ENCODE peak calls at places on chromosome 11, in ten cellular contexts. One of them, this sample, is unnamed.

GRCh38 chr11:133811850-133812685 is 33.2 kb downstream of the SPATA19 start:
- ATAC-seq in heart left ventricle: no peak
- ATAC-seq in WTC11: peak
- ATAC-seq in activated CD8-positive, alpha-beta memory T cell treated with anti-CD3 and anti-CD28 coated beads, Interleukin-2, amount 10 ng/mL, durations not matched to agents 7 days and 5 days: no peak
- ATAC-seq in RWPE2: no peak
- ATAC-seq in GM12878: no peak
- ATAC-seq in activated CD4-positive, alpha-beta T cell treated with anti-CD3 and anti-CD28 coated beads for 36 hours: no peak
- ATAC-seq in Right ventricle myocardium superior: no peak
- ATAC-seq in PC-3: no peak
- ATAC-seq in left cardiac atrium: no peak
- ATAC-seq in this sample: no peak

GRCh38 chr11:57394203-57394602 is 3.8 kb upstream of the PRG2 start:
- ATAC-seq in activated CD8-positive, alpha-beta memory T cell treated with anti-CD3 and anti-CD28 coated beads, Interleukin-2, amount 10 ng/mL, durations not matched to agents 7 days and 5 days: no peak
- ATAC-seq in heart left ventricle: no peak
- ATAC-seq in WTC11: no peak
- ATAC-seq in GM12878: no peak
- ATAC-seq in activated CD4-positive, alpha-beta T cell treated with anti-CD3 and anti-CD28 coated beads for 36 hours: no peak
- ATAC-seq in RWPE2: no peak
- ATAC-seq in PC-3: no peak
- ATAC-seq in Right ventricle myocardium superior: no peak
- ATAC-seq in left cardiac atrium: no peak
- ATAC-seq in this sample: no peak

GRCh38 chr11:130485983-130486970 is 37.8 kb downstream of the ADAMTS15 start:
- ATAC-seq in WTC11: peak
- ATAC-seq in Right ventricle myocardium superior: no peak
- ATAC-seq in GM12878: no peak
- ATAC-seq in heart left ventricle: no peak
- ATAC-seq in PC-3: no peak
- ATAC-seq in RWPE2: no peak
- ATAC-seq in left cardiac atrium: peak
- ATAC-seq in activated CD8-positive, alpha-beta memory T cell treated with anti-CD3 and anti-CD28 coated beads, Interleukin-2, amount 10 ng/mL, durations not matched to agents 7 days and 5 days: no peak
- ATAC-seq in activated CD4-positive, alpha-beta T cell treated with anti-CD3 and anti-CD28 coated beads for 36 hours: no peak
- ATAC-seq in this sample: no peak

GRCh38 chr11:954392-955144 is 28.9 kb downstream of the AP2A2 start:
- ATAC-seq in activated CD4-positive, alpha-beta T cell treated with anti-CD3 and anti-CD28 coated beads for 36 hours: no peak
- ATAC-seq in WTC11: no peak
- ATAC-seq in GM12878: no peak
- ATAC-seq in left cardiac atrium: no peak
- ATAC-seq in PC-3: peak
- ATAC-seq in heart left ventricle: no peak
- ATAC-seq in activated CD8-positive, alpha-beta memory T cell treated with anti-CD3 and anti-CD28 coated beads, Interleukin-2, amount 10 ng/mL, durations not matched to agents 7 days and 5 days: no peak
- ATAC-seq in Right ventricle myocardium superior: no peak
- ATAC-seq in RWPE2: no peak
- ATAC-seq in this sample: no peak

GRCh38 chr11:66651011-66651410 is 12.5 kb downstream of the RBM4 start:
- ATAC-seq in RWPE2: peak
- ATAC-seq in PC-3: peak
- ATAC-seq in heart left ventricle: no peak
- ATAC-seq in activated CD4-positive, alpha-beta T cell treated with anti-CD3 and anti-CD28 coated beads for 36 hours: peak
- ATAC-seq in GM12878: peak
- ATAC-seq in WTC11: no peak
- ATAC-seq in activated CD8-positive, alpha-beta memory T cell treated with anti-CD3 and anti-CD28 coated beads, Interleukin-2, amount 10 ng/mL, durations not matched to agents 7 days and 5 days: no peak
- ATAC-seq in Right ventricle myocardium superior: no peak
- ATAC-seq in left cardiac atrium: no peak
- ATAC-seq in this sample: peak

GRCh38 chr11:110866081-110866480 is 153.8 kb upstream of the ARHGAP20 start:
- ATAC-seq in heart left ventricle: no peak
- ATAC-seq in PC-3: no peak
- ATAC-seq in activated CD4-positive, alpha-beta T cell treated with anti-CD3 and anti-CD28 coated beads for 36 hours: no peak
- ATAC-seq in left cardiac atrium: no peak
- ATAC-seq in GM12878: no peak
- ATAC-seq in RWPE2: no peak
- ATAC-seq in WTC11: no peak
- ATAC-seq in activated CD8-positive, alpha-beta memory T cell treated with anti-CD3 and anti-CD28 coated beads, Interleukin-2, amount 10 ng/mL, durations not matched to agents 7 days and 5 days: no peak
- ATAC-seq in Right ventricle myocardium superior: no peak
- ATAC-seq in this sample: no peak

GRCh38 chr11:93490996-93491618 is 52.1 kb downstream of the SMCO4 start:
- ATAC-seq in Right ventricle myocardium superior: no peak
- ATAC-seq in PC-3: no peak
- ATAC-seq in activated CD4-positive, alpha-beta T cell treated with anti-CD3 and anti-CD28 coated beads for 36 hours: no peak
- ATAC-seq in RWPE2: no peak
- ATAC-seq in GM12878: no peak
- ATAC-seq in activated CD8-positive, alpha-beta memory T cell treated with anti-CD3 and anti-CD28 coated beads, Interleukin-2, amount 10 ng/mL, durations not matched to agents 7 days and 5 days: no peak
- ATAC-seq in WTC11: peak
- ATAC-seq in heart left ventricle: no peak
- ATAC-seq in left cardiac atrium: no peak
- ATAC-seq in this sample: no peak

GRCh38 chr11:133215529-133216230 is 316.6 kb downstream of the OPCML start:
- ATAC-seq in PC-3: no peak
- ATAC-seq in Right ventricle myocardium superior: no peak
- ATAC-seq in activated CD8-positive, alpha-beta memory T cell treated with anti-CD3 and anti-CD28 coated beads, Interleukin-2, amount 10 ng/mL, durations not matched to agents 7 days and 5 days: no peak
- ATAC-seq in left cardiac atrium: no peak
- ATAC-seq in GM12878: peak
- ATAC-seq in heart left ventricle: no peak
- ATAC-seq in WTC11: peak
- ATAC-seq in RWPE2: no peak
- ATAC-seq in activated CD4-positive, alpha-beta T cell treated with anti-CD3 and anti-CD28 coated beads for 36 hours: no peak
- ATAC-seq in this sample: no peak

GRCh38 chr11:4093519-4094347 is 866 bp upstream of the RRM1 start:
- ATAC-seq in PC-3: no peak
- ATAC-seq in WTC11: peak
- ATAC-seq in RWPE2: no peak
- ATAC-seq in left cardiac atrium: peak
- ATAC-seq in heart left ventricle: peak
- ATAC-seq in activated CD4-positive, alpha-beta T cell treated with anti-CD3 and anti-CD28 coated beads for 36 hours: peak
- ATAC-seq in activated CD8-positive, alpha-beta memory T cell treated with anti-CD3 and anti-CD28 coated beads, Interleukin-2, amount 10 ng/mL, durations not matched to agents 7 days and 5 days: no peak
- ATAC-seq in GM12878: peak
- ATAC-seq in Right ventricle myocardium superior: no peak
- ATAC-seq in this sample: peak

GRCh38 chr11:77166021-77166420 is 38.0 kb downstream of the MYO7A start:
- ATAC-seq in heart left ventricle: no peak
- ATAC-seq in Right ventricle myocardium superior: no peak
- ATAC-seq in PC-3: no peak
- ATAC-seq in RWPE2: no peak
- ATAC-seq in GM12878: no peak
- ATAC-seq in WTC11: no peak
- ATAC-seq in activated CD4-positive, alpha-beta T cell treated with anti-CD3 and anti-CD28 coated beads for 36 hours: no peak
- ATAC-seq in activated CD8-positive, alpha-beta memory T cell treated with anti-CD3 and anti-CD28 coated beads, Interleukin-2, amount 10 ng/mL, durations not matched to agents 7 days and 5 days: no peak
- ATAC-seq in left cardiac atrium: no peak
- ATAC-seq in this sample: no peak

GRCh38 chr11:75598264-75598663 is 36.2 kb downstream of the SERPINH1 start:
- ATAC-seq in heart left ventricle: no peak
- ATAC-seq in Right ventricle myocardium superior: peak
- ATAC-seq in left cardiac atrium: no peak
- ATAC-seq in activated CD4-positive, alpha-beta T cell treated with anti-CD3 and anti-CD28 coated beads for 36 hours: no peak
- ATAC-seq in WTC11: no peak
- ATAC-seq in PC-3: no peak
- ATAC-seq in GM12878: no peak
- ATAC-seq in activated CD8-positive, alpha-beta memory T cell treated with anti-CD3 and anti-CD28 coated beads, Interleukin-2, amount 10 ng/mL, durations not matched to agents 7 days and 5 days: no peak
- ATAC-seq in RWPE2: no peak
- ATAC-seq in this sample: no peak

GRCh38 chr11:71843858-71844257 is 10.9 kb downstream of the DEFB108B start:
- ATAC-seq in Right ventricle myocardium superior: no peak
- ATAC-seq in activated CD4-positive, alpha-beta T cell treated with anti-CD3 and anti-CD28 coated beads for 36 hours: no peak
- ATAC-seq in heart left ventricle: no peak
- ATAC-seq in WTC11: peak
- ATAC-seq in activated CD8-positive, alpha-beta memory T cell treated with anti-CD3 and anti-CD28 coated beads, Interleukin-2, amount 10 ng/mL, durations not matched to agents 7 days and 5 days: no peak
- ATAC-seq in RWPE2: no peak
- ATAC-seq in left cardiac atrium: no peak
- ATAC-seq in GM12878: no peak
- ATAC-seq in PC-3: no peak
- ATAC-seq in this sample: no peak

GRCh38 chr11:60840711-60841430 is 1.0 kb upstream of the CCDC86 start:
- ATAC-seq in activated CD4-positive, alpha-beta T cell treated with anti-CD3 and anti-CD28 coated beads for 36 hours: no peak
- ATAC-seq in activated CD8-positive, alpha-beta memory T cell treated with anti-CD3 and anti-CD28 coated beads, Interleukin-2, amount 10 ng/mL, durations not matched to agents 7 days and 5 days: no peak
- ATAC-seq in RWPE2: no peak
- ATAC-seq in Right ventricle myocardium superior: peak
- ATAC-seq in heart left ventricle: peak
- ATAC-seq in WTC11: no peak
- ATAC-seq in PC-3: no peak
- ATAC-seq in left cardiac atrium: peak
- ATAC-seq in GM12878: no peak
- ATAC-seq in this sample: no peak

GRCh38 chr11:8242113-8242475 is 21.6 kb downstream of the LMO1 start:
- ATAC-seq in RWPE2: no peak
- ATAC-seq in PC-3: no peak
- ATAC-seq in GM12878: no peak
- ATAC-seq in Right ventricle myocardium superior: no peak
- ATAC-seq in heart left ventricle: no peak
- ATAC-seq in left cardiac atrium: no peak
- ATAC-seq in activated CD8-positive, alpha-beta memory T cell treated with anti-CD3 and anti-CD28 coated beads, Interleukin-2, amount 10 ng/mL, durations not matched to agents 7 days and 5 days: no peak
- ATAC-seq in activated CD4-positive, alpha-beta T cell treated with anti-CD3 and anti-CD28 coated beads for 36 hours: no peak
- ATAC-seq in WTC11: peak
- ATAC-seq in this sample: no peak

GRCh38 chr11:83801799-83802198 is 515.6 kb upstream of the CCDC90B start:
- ATAC-seq in left cardiac atrium: no peak
- ATAC-seq in activated CD8-positive, alpha-beta memory T cell treated with anti-CD3 and anti-CD28 coated beads, Interleukin-2, amount 10 ng/mL, durations not matched to agents 7 days and 5 days: no peak
- ATAC-seq in RWPE2: no peak
- ATAC-seq in heart left ventricle: no peak
- ATAC-seq in activated CD4-positive, alpha-beta T cell treated with anti-CD3 and anti-CD28 coated beads for 36 hours: no peak
- ATAC-seq in Right ventricle myocardium superior: no peak
- ATAC-seq in PC-3: no peak
- ATAC-seq in GM12878: no peak
- ATAC-seq in WTC11: peak
- ATAC-seq in this sample: no peak

GRCh38 chr11:76510060-76511047 is 65.5 kb downstream of the EMSY start:
- ATAC-seq in RWPE2: no peak
- ATAC-seq in GM12878: no peak
- ATAC-seq in WTC11: peak
- ATAC-seq in Right ventricle myocardium superior: no peak
- ATAC-seq in heart left ventricle: no peak
- ATAC-seq in activated CD8-positive, alpha-beta memory T cell treated with anti-CD3 and anti-CD28 coated beads, Interleukin-2, amount 10 ng/mL, durations not matched to agents 7 days and 5 days: no peak
- ATAC-seq in activated CD4-positive, alpha-beta T cell treated with anti-CD3 and anti-CD28 coated beads for 36 hours: no peak
- ATAC-seq in left cardiac atrium: no peak
- ATAC-seq in PC-3: no peak
- ATAC-seq in this sample: no peak

GRCh38 chr11:2427721-2428321 is 16.5 kb downstream of the TRPM5 start:
- ATAC-seq in RWPE2: no peak
- ATAC-seq in Right ventricle myocardium superior: peak
- ATAC-seq in PC-3: peak
- ATAC-seq in WTC11: peak
- ATAC-seq in heart left ventricle: no peak
- ATAC-seq in GM12878: no peak
- ATAC-seq in left cardiac atrium: no peak
- ATAC-seq in activated CD4-positive, alpha-beta T cell treated with anti-CD3 and anti-CD28 coated beads for 36 hours: no peak
- ATAC-seq in activated CD8-positive, alpha-beta memory T cell treated with anti-CD3 and anti-CD28 coated beads, Interleukin-2, amount 10 ng/mL, durations not matched to agents 7 days and 5 days: no peak
- ATAC-seq in this sample: no peak

GRCh38 chr11:110311783-110312578 is 15.6 kb upstream of the RDX start:
- ATAC-seq in activated CD4-positive, alpha-beta T cell treated with anti-CD3 and anti-CD28 coated beads for 36 hours: peak
- ATAC-seq in heart left ventricle: no peak
- ATAC-seq in PC-3: peak
- ATAC-seq in Right ventricle myocardium superior: no peak
- ATAC-seq in WTC11: no peak
- ATAC-seq in RWPE2: peak
- ATAC-seq in GM12878: peak
- ATAC-seq in activated CD8-positive, alpha-beta memory T cell treated with anti-CD3 and anti-CD28 coated beads, Interleukin-2, amount 10 ng/mL, durations not matched to agents 7 days and 5 days: peak
- ATAC-seq in left cardiac atrium: no peak
- ATAC-seq in this sample: peak

GRCh38 chr11:83409891-83410290 is 123.7 kb upstream of the CCDC90B start:
- ATAC-seq in activated CD4-positive, alpha-beta T cell treated with anti-CD3 and anti-CD28 coated beads for 36 hours: no peak
- ATAC-seq in GM12878: no peak
- ATAC-seq in Right ventricle myocardium superior: peak
- ATAC-seq in activated CD8-positive, alpha-beta memory T cell treated with anti-CD3 and anti-CD28 coated beads, Interleukin-2, amount 10 ng/mL, durations not matched to agents 7 days and 5 days: no peak
- ATAC-seq in WTC11: no peak
- ATAC-seq in RWPE2: no peak
- ATAC-seq in heart left ventricle: peak
- ATAC-seq in left cardiac atrium: peak
- ATAC-seq in PC-3: no peak
- ATAC-seq in this sample: no peak

GRCh38 chr11:45945392-45945999 is 23.0 kb downstream of the LARGE2 start:
- ATAC-seq in PC-3: no peak
- ATAC-seq in Right ventricle myocardium superior: no peak
- ATAC-seq in left cardiac atrium: no peak
- ATAC-seq in GM12878: no peak
- ATAC-seq in activated CD4-positive, alpha-beta T cell treated with anti-CD3 and anti-CD28 coated beads for 36 hours: no peak
- ATAC-seq in WTC11: no peak
- ATAC-seq in activated CD8-positive, alpha-beta memory T cell treated with anti-CD3 and anti-CD28 coated beads, Interleukin-2, amount 10 ng/mL, durations not matched to agents 7 days and 5 days: no peak
- ATAC-seq in heart left ventricle: peak
- ATAC-seq in RWPE2: no peak
- ATAC-seq in this sample: no peak

GRCh38 chr11:114098927-114099326 is 39.4 kb downstream of the ZBTB16 start:
- ATAC-seq in WTC11: no peak
- ATAC-seq in heart left ventricle: no peak
- ATAC-seq in activated CD8-positive, alpha-beta memory T cell treated with anti-CD3 and anti-CD28 coated beads, Interleukin-2, amount 10 ng/mL, durations not matched to agents 7 days and 5 days: no peak
- ATAC-seq in RWPE2: no peak
- ATAC-seq in activated CD4-positive, alpha-beta T cell treated with anti-CD3 and anti-CD28 coated beads for 36 hours: no peak
- ATAC-seq in Right ventricle myocardium superior: peak
- ATAC-seq in left cardiac atrium: no peak
- ATAC-seq in GM12878: no peak
- ATAC-seq in PC-3: no peak
- ATAC-seq in this sample: no peak

GRCh38 chr11:104531894-104532293 is 366.4 kb downstream of the CASP12 start:
- ATAC-seq in left cardiac atrium: no peak
- ATAC-seq in heart left ventricle: no peak
- ATAC-seq in activated CD4-positive, alpha-beta T cell treated with anti-CD3 and anti-CD28 coated beads for 36 hours: no peak
- ATAC-seq in activated CD8-positive, alpha-beta memory T cell treated with anti-CD3 and anti-CD28 coated beads, Interleukin-2, amount 10 ng/mL, durations not matched to agents 7 days and 5 days: no peak
- ATAC-seq in GM12878: no peak
- ATAC-seq in RWPE2: no peak
- ATAC-seq in WTC11: no peak
- ATAC-seq in Right ventricle myocardium superior: no peak
- ATAC-seq in PC-3: no peak
- ATAC-seq in this sample: no peak

GRCh38 chr11:15446315-15446714 is 331.6 kb downstream of the INSC start:
- ATAC-seq in activated CD8-positive, alpha-beta memory T cell treated with anti-CD3 and anti-CD28 coated beads, Interleukin-2, amount 10 ng/mL, durations not matched to agents 7 days and 5 days: no peak
- ATAC-seq in WTC11: no peak
- ATAC-seq in Right ventricle myocardium superior: no peak
- ATAC-seq in activated CD4-positive, alpha-beta T cell treated with anti-CD3 and anti-CD28 coated beads for 36 hours: no peak
- ATAC-seq in GM12878: no peak
- ATAC-seq in heart left ventricle: no peak
- ATAC-seq in RWPE2: no peak
- ATAC-seq in left cardiac atrium: no peak
- ATAC-seq in PC-3: no peak
- ATAC-seq in this sample: no peak

GRCh38 chr11:112157274-112157766 is 6.6 kb downstream of the IL18 start:
- ATAC-seq in Right ventricle myocardium superior: peak
- ATAC-seq in left cardiac atrium: peak
- ATAC-seq in heart left ventricle: no peak
- ATAC-seq in GM12878: peak
- ATAC-seq in activated CD8-positive, alpha-beta memory T cell treated with anti-CD3 and anti-CD28 coated beads, Interleukin-2, amount 10 ng/mL, durations not matched to agents 7 days and 5 days: no peak
- ATAC-seq in PC-3: peak
- ATAC-seq in RWPE2: peak
- ATAC-seq in activated CD4-positive, alpha-beta T cell treated with anti-CD3 and anti-CD28 coated beads for 36 hours: peak
- ATAC-seq in WTC11: no peak
- ATAC-seq in this sample: peak

GRCh38 chr11:40294343-40294723 is 1165.1 kb downstream of the LRRC4C start:
- ATAC-seq in activated CD8-positive, alpha-beta memory T cell treated with anti-CD3 and anti-CD28 coated beads, Interleukin-2, amount 10 ng/mL, durations not matched to agents 7 days and 5 days: no peak
- ATAC-seq in heart left ventricle: no peak
- ATAC-seq in activated CD4-positive, alpha-beta T cell treated with anti-CD3 and anti-CD28 coated beads for 36 hours: no peak
- ATAC-seq in PC-3: no peak
- ATAC-seq in WTC11: peak
- ATAC-seq in RWPE2: peak
- ATAC-seq in Right ventricle myocardium superior: no peak
- ATAC-seq in GM12878: peak
- ATAC-seq in left cardiac atrium: no peak
- ATAC-seq in this sample: peak

GRCh38 chr11:76773921-76774361 is 9.2 kb upstream of the TSKU start:
- ATAC-seq in activated CD4-positive, alpha-beta T cell treated with anti-CD3 and anti-CD28 coated beads for 36 hours: no peak
- ATAC-seq in WTC11: no peak
- ATAC-seq in heart left ventricle: peak
- ATAC-seq in Right ventricle myocardium superior: peak
- ATAC-seq in left cardiac atrium: peak
- ATAC-seq in PC-3: no peak
- ATAC-seq in activated CD8-positive, alpha-beta memory T cell treated with anti-CD3 and anti-CD28 coated beads, Interleukin-2, amount 10 ng/mL, durations not matched to agents 7 days and 5 days: no peak
- ATAC-seq in GM12878: no peak
- ATAC-seq in RWPE2: no peak
- ATAC-seq in this sample: no peak

GRCh38 chr11:75303544-75304224 is 47.8 kb downstream of the ARRB1 start:
- ATAC-seq in Right ventricle myocardium superior: no peak
- ATAC-seq in activated CD8-positive, alpha-beta memory T cell treated with anti-CD3 and anti-CD28 coated beads, Interleukin-2, amount 10 ng/mL, durations not matched to agents 7 days and 5 days: no peak
- ATAC-seq in heart left ventricle: no peak
- ATAC-seq in PC-3: no peak
- ATAC-seq in RWPE2: no peak
- ATAC-seq in GM12878: no peak
- ATAC-seq in WTC11: peak
- ATAC-seq in activated CD4-positive, alpha-beta T cell treated with anti-CD3 and anti-CD28 coated beads for 36 hours: no peak
- ATAC-seq in left cardiac atrium: peak
- ATAC-seq in this sample: no peak

GRCh38 chr11:109305009-109305408 is 117.0 kb upstream of the C11orf87 start:
- ATAC-seq in WTC11: no peak
- ATAC-seq in heart left ventricle: no peak
- ATAC-seq in left cardiac atrium: no peak
- ATAC-seq in RWPE2: no peak
- ATAC-seq in PC-3: no peak
- ATAC-seq in activated CD8-positive, alpha-beta memory T cell treated with anti-CD3 and anti-CD28 coated beads, Interleukin-2, amount 10 ng/mL, durations not matched to agents 7 days and 5 days: no peak
- ATAC-seq in activated CD4-positive, alpha-beta T cell treated with anti-CD3 and anti-CD28 coated beads for 36 hours: no peak
- ATAC-seq in GM12878: no peak
- ATAC-seq in Right ventricle myocardium superior: no peak
- ATAC-seq in this sample: no peak